ENCODE peak calls at places on chromosomes 11 and 22, in six cellular contexts. Q is uterus, U is fibroblast of lung, J is heart left ventricle, S is colonic mucosa, G is heart right ventricle. H is an unnamed sample. For H3K27me3, the result is how much of the 10 kb centered on the place peaks cover.

GRCh38 chr22:18091916-18092526 is 14.2 kb downstream of the PEX26 start:
- DNase-seq in Q (peak), U (peak), J (peak), S (peak), G (peak), H (peak)

GRCh38 chr11:2122907-2123627 is 16.1 kb downstream of the IGF2 start:
- DNase-seq in Q (no peak), U (no peak), J (peak), S (no peak), G (no peak), H (no peak)

GRCh38 chr11:12278766-12279671 is 98.4 kb upstream of the PARVA start:
- DNase-seq in Q (peak), U (no peak), J (no peak), S (no peak), G (no peak), H (no peak)

GRCh38 chr11:102413497-102413896 is 39.1 kb downstream of the TMEM123 start:
- DNase-seq in Q (no peak), U (no peak), J (no peak), S (no peak), G (no peak), H (no peak)

GRCh38 chr11:40129276-40129675 is 1330.2 kb downstream of the LRRC4C start:
- DNase-seq in Q (no peak), U (no peak), J (no peak), S (no peak), G (no peak), H (no peak)

GRCh38 chr11:2531277-2531986 is 86.6 kb downstream of the KCNQ1 start:
- DNase-seq in Q (peak), U (peak), J (peak), S (peak), G (peak), H (peak)

GRCh38 chr11:69918231-69918937 is 99.2 kb upstream of the FGF3 start:
- DNase-seq in Q (peak), U (no peak), J (peak), S (no peak), G (no peak), H (no peak)

GRCh38 chr11:12841946-12842630 is 167.0 kb upstream of the RASSF10 start:
- DNase-seq in Q (peak), U (peak), J (no peak), S (no peak), G (no peak), H (no peak)

GRCh38 chr11:18522388-18522787 is 4.4 kb downstream of the TSG101 start:
- DNase-seq in Q (no peak), U (no peak), J (no peak), S (no peak), G (no peak), H (no peak)

DNA sequence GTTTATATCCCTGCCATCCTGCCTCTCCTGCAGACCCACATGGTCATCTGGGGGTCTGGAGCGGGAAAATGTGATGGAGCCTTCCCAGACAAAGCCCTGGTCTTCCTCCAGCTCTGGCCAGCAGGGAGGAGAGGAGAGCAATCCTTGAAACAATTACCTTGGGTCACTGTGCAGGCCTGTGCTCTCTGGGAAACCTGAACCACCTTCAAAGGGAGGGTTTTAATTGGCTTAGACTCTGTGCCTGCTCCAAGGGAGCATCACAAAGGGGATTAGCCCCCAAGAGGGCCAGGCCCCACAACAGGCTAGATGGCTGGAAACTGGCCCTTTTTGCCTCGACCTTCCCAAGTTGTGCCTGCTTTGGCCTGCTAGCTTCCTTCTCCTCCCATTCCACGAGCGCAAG is 351.9 kb downstream of the TENM4 start:
- DNase-seq in Q (no peak), U (no peak), J (no peak), S (no peak), G (no peak), H (no peak)
- H3K27ac ChIP-seq in Q (no peak), U (no peak), J (no peak), S (no peak), G (no peak), H (no peak)

DNA sequence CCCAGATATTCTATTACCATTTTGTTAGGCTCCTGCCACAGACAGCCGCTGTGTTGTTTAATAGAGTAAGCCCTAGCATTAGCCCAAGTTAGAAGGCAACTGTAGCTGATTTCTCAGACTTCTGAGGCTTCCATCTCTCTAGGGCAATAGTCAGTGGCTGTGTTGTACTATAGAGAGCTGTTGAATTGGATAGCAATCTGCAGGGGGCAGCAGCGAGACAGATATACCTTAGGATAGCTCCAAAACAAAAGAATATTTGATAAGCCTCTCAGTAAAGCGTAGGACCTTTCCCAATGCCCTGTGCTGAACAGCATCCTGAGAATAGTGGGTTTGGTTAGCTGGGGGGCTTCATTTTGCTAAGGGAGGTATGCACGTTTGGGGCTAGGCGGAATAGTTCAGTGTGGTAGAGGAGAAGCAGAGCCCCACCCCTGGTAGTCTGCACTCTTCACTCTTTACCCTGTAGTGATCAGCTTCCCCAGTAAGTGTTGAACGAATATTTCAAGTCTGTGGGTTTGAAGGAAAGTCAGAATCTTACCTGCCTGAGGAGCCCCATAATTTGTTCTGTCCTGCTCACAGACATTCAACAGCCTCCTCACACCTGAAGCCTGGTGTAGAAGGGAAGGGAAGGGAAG is 515.1 kb downstream of the INSC start:
- DNase-seq in Q (no peak), U (peak), J (no peak), S (peak), G (no peak), H (no peak)
- TF ChIP-seq CTCF in Q (no peak), U (peak), J (peak), S (peak), G (peak), H (no peak)

GRCh38 chr11:107591446-107592236 is 694 bp downstream of the ELMOD1 start:
- DNase-seq in Q (no peak), U (no peak), J (peak), S (no peak), G (no peak), H (no peak)

GRCh38 chr11:107592813-107593212 is 1.9 kb downstream of the ELMOD1 start:
- DNase-seq in Q (no peak), U (peak), J (no peak), S (no peak), G (no peak), H (no peak)

GRCh38 chr11:107591098-107591445 is at the start of gene ELMOD1:
- DNase-seq in Q (no peak), U (peak), J (peak), S (peak), G (peak), H (peak)

GRCh38 chr11:107592256-107592655 is 1.3 kb downstream of the ELMOD1 start:
- DNase-seq in Q (no peak), U (no peak), J (no peak), S (no peak), G (no peak), H (no peak)

GRCh38 chr11:107590460-107591097 is 368 bp upstream of the ELMOD1 start:
- DNase-seq in Q (no peak), U (no peak), J (no peak), S (no peak), G (no peak), H (no peak)
- H3K27me3 ChIP-seq in Q (under half), U (under half), J (under half), S (under half), G (half or more), H (half or more)

DNA sequence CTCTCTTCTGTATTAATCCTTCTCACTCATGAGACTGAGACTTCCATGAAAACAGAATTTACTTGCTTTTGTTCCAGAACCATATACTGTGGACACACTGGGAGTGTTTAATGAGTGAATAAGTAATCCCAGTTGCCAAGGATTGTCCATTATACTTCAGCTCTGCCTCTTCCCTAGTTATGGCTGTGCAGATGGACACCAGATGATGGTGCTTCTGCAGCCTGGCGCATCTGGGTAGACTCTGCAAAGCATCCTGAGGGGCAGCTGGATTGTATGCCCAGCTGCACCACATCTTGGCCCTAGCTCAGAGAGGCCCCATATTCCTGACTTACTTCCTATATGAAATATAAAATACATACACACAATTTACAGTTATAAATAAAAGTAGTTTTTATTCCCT is 43.5 kb downstream of the DBX1 start:
- DNase-seq in Q (no peak), U (no peak), J (no peak), S (no peak), G (no peak), H (no peak)
- H3K27ac ChIP-seq in Q (no peak), U (no peak), J (no peak), S (no peak), G (no peak), H (no peak)

GRCh38 chr11:112584674-112585073 is 324.0 kb upstream of the PLET1 start:
- DNase-seq in Q (no peak), U (no peak), J (no peak), S (no peak), G (no peak), H (no peak)
- TF ChIP-seq CTCF in Q (no peak), U (no peak), J (no peak), S (no peak), G (no peak), H (no peak)